ENCODE peak calls at places on chromosomes 5 and 9, in four cellular contexts. One of them, this sample, is unnamed.
A peak's percentile ranks its signal among the peaks of the same experiment; 100 is the strongest.

GRCh38 chr5:76715734-76716455 is at the start of gene F2R:
- DNase-seq in Caco-2: peak; percentile 48
- DNase-seq in lung: no peak
- DNase-seq in GM23338: peak; percentile 85
- DNase-seq in this sample: peak; percentile 78

GRCh38 chr9:122561446-122561845 is 8.5 kb downstream of the OR1N2 start:
- DNase-seq in Caco-2: no peak
- DNase-seq in lung: no peak
- DNase-seq in GM23338: no peak
- DNase-seq in this sample: no peak

GRCh38 chr9:110125207-110125751 is 82.7 kb downstream of the C9orf152 start:
- DNase-seq in Caco-2: peak; percentile 97
- DNase-seq in lung: peak; percentile 80
- DNase-seq in GM23338: peak; percentile 88
- DNase-seq in this sample: peak; percentile 75

GRCh38 chr5:67154518-67155206 is 41.9 kb downstream of the CD180 start:
- DNase-seq in Caco-2: no peak
- DNase-seq in lung: no peak
- DNase-seq in GM23338: no peak
- DNase-seq in this sample: no peak

GRCh38 chr5:89071101-89071940 is 188.3 kb upstream of the MEF2C start:
- DNase-seq in Caco-2: no peak
- DNase-seq in lung: no peak
- DNase-seq in GM23338: no peak
- DNase-seq in this sample: no peak

GRCh38 chr9:105421864-105422263 is 26.0 kb upstream of the FSD1L start:
- DNase-seq in Caco-2: no peak
- DNase-seq in lung: no peak
- DNase-seq in GM23338: no peak
- DNase-seq in this sample: no peak

GRCh38 chr9:109568568-109569210 is 70.6 kb upstream of the PTPN3 start:
- DNase-seq in Caco-2: no peak
- DNase-seq in lung: no peak
- DNase-seq in GM23338: no peak
- DNase-seq in this sample: no peak

GRCh38 chr5:87413116-87413645 is 451 bp upstream of the CCNH start:
- DNase-seq in Caco-2: no peak
- DNase-seq in lung: no peak
- DNase-seq in GM23338: peak; percentile 15
- DNase-seq in this sample: no peak

GRCh38 chr5:45281081-45281480 is 415.1 kb downstream of the HCN1 start:
- DNase-seq in Caco-2: no peak
- DNase-seq in lung: no peak
- DNase-seq in GM23338: peak; percentile 14
- DNase-seq in this sample: no peak

GRCh38 chr5:164353155-164353554 is 847.7 kb downstream of the MAT2B start:
- DNase-seq in Caco-2: no peak
- DNase-seq in lung: no peak
- DNase-seq in GM23338: no peak
- DNase-seq in this sample: no peak

GRCh38 chr5:144134181-144134827 is 36.2 kb downstream of the YIPF5 start:
- DNase-seq in Caco-2: no peak
- DNase-seq in lung: no peak
- DNase-seq in GM23338: no peak
- DNase-seq in this sample: no peak

GRCh38 chr5:55603947-55604346 is 69.2 kb upstream of the PLPP1 start:
- DNase-seq in Caco-2: no peak
- DNase-seq in lung: no peak
- DNase-seq in GM23338: no peak
- DNase-seq in this sample: no peak

GRCh38 chr5:30502277-30502676 is 691.2 kb upstream of the CDH6 start:
- DNase-seq in Caco-2: no peak
- DNase-seq in lung: no peak
- DNase-seq in GM23338: no peak
- DNase-seq in this sample: no peak

GRCh38 chr9:17653947-17654346 is 75.1 kb downstream of the SH3GL2 start:
- DNase-seq in Caco-2: no peak
- DNase-seq in lung: no peak
- DNase-seq in GM23338: no peak
- DNase-seq in this sample: no peak

GRCh38 chr5:148374693-148375360 is 8.9 kb upstream of the FBXO38 start:
- DNase-seq in Caco-2: peak; percentile 77
- DNase-seq in lung: peak; percentile 60
- DNase-seq in GM23338: peak; percentile 88
- DNase-seq in this sample: peak; percentile 53

GRCh38 chr9:100515578-100516494 is 42.9 kb downstream of the TMEFF1 start:
- DNase-seq in Caco-2: no peak
- DNase-seq in lung: no peak
- DNase-seq in GM23338: peak; percentile 23
- DNase-seq in this sample: no peak

GRCh38 chr9:21995652-21996275 is 1.2 kb downstream of the CDKN2B-AS1 start:
- DNase-seq in Caco-2: peak; percentile 41
- DNase-seq in lung: peak; percentile 36
- DNase-seq in GM23338: peak; percentile 56
- DNase-seq in this sample: peak; percentile 64
- TF ChIP-seq CTCF in Caco-2: peak; percentile 16
- TF ChIP-seq CTCF in lung: peak; percentile 7
- TF ChIP-seq CTCF in GM23338: no peak
- TF ChIP-seq CTCF in this sample: no peak

DNA sequence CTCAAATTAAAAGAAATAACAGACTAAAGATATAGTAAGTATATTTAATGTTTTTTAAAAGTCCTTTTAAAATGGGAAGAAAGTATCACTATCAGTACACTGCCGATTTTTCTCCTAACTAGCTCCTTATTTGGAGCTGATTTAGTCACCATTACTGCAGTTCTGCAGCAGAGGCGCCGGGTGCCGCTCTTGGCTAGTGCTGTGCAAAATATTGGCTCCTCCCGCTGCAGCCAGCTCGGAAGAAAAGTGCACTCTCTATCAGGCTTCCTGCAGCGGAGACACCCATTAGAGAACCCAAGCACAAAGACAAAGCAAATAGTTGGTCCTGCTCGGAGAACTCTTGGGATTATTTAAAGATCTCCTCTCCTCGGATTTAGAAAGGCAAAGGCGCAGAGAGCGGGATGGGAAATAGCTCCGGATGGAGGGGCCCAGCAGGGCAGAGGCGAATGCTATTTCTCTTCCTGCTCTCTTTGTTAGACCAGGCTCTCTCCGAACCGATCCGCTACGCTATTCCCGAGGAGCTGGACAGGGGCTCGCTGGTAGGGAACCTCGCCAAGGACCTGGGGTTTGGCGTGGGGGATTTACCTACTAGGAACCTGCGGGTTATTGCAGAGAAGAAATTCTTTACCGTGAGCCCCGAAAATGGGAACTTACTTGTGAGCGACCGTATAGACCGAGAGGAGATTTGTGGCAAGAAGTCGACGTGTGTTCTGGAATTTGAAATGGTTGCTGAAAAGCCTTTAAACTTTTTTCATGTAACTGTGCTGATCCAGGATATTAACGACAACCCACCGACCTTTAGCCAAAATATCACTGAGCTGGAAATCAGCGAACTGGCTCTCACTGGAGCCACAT is at the start of gene PCDHGB3:
- DNase-seq in Caco-2: no peak
- DNase-seq in lung: no peak
- DNase-seq in GM23338: peak; percentile 77
- DNase-seq in this sample: no peak
- TF ChIP-seq CTCF in Caco-2: no peak
- TF ChIP-seq CTCF in lung: no peak
- TF ChIP-seq CTCF in GM23338: peak; percentile 62
- TF ChIP-seq CTCF in this sample: no peak

GRCh38 chr5:60540855-60541805 is 158.8 kb downstream of the DEPDC1B start:
- DNase-seq in Caco-2: no peak
- DNase-seq in lung: no peak
- DNase-seq in GM23338: peak; percentile 28
- DNase-seq in this sample: no peak
- TF ChIP-seq CTCF in Caco-2: no peak
- TF ChIP-seq CTCF in lung: no peak
- TF ChIP-seq CTCF in GM23338: no peak
- TF ChIP-seq CTCF in this sample: no peak

GRCh38 chr9:89877051-89878002 is 272.5 kb downstream of the GADD45G start:
- DNase-seq in Caco-2: no peak
- DNase-seq in lung: no peak
- DNase-seq in GM23338: no peak
- DNase-seq in this sample: no peak
- TF ChIP-seq CTCF in Caco-2: no peak
- TF ChIP-seq CTCF in lung: no peak
- TF ChIP-seq CTCF in GM23338: no peak
- TF ChIP-seq CTCF in this sample: no peak

GRCh38 chr5:106267256-106267655 is 1403.5 kb downstream of the EFNA5 start:
- DNase-seq in Caco-2: no peak
- DNase-seq in lung: no peak
- DNase-seq in GM23338: no peak
- DNase-seq in this sample: no peak

GRCh38 chr5:106269252-106269843 is 1401.4 kb downstream of the EFNA5 start:
- DNase-seq in Caco-2: no peak
- DNase-seq in lung: no peak
- DNase-seq in GM23338: peak; percentile 62
- DNase-seq in this sample: no peak
- TF ChIP-seq CTCF in Caco-2: peak; percentile 30
- TF ChIP-seq CTCF in lung: no peak
- TF ChIP-seq CTCF in GM23338: peak; percentile 68
- TF ChIP-seq CTCF in this sample: peak; percentile 46

This sample was measured in endothelial cell.